ENCODE peak calls at places on chromosomes 6 and 20, in seven cellular contexts. Z is A549, N is HCT116, X is K562, H is GM23338, E is HepG2, K is GM12878. Y is an unnamed sample.

GRCh38 chr6:84728602-84729001 is 35.8 kb downstream of the TBX18 start:
- DNase-seq in N (peak; percentile 15), K (no peak), E (peak; percentile 5), H (peak; percentile 67), Z (peak; percentile 10), X (peak; percentile 46), Y (peak; percentile 14)

GRCh38 chr6:36927114-36927513 is 27.4 kb upstream of the PI16 start:
- DNase-seq in E (no peak), Z (no peak), K (no peak), N (no peak), X (no peak), H (no peak), Y (no peak)

GRCh38 chr6:24905485-24905884 is 30.3 kb downstream of the RIPOR2 start:
- DNase-seq in X (no peak), E (no peak), N (no peak), K (no peak), Z (no peak), H (peak; percentile 32), Y (no peak)

GRCh38 chr6:135851442-135852271 is at the start of gene PDE7B:
- DNase-seq in E (no peak), Z (peak; percentile 73), K (no peak), H (peak; percentile 56), N (no peak), X (no peak), Y (peak; percentile 79)

GRCh38 chr6:120938876-120939231 is 395.4 kb downstream of the TBC1D32 start:
- DNase-seq in E (no peak), H (no peak), Z (no peak), X (no peak), N (no peak), K (peak; percentile 60), Y (no peak)

GRCh38 chr6:129490551-129491245 is 219.3 kb downstream of the ARHGAP18 start:
- DNase-seq in H (peak; percentile 40), K (peak; percentile 68), X (peak; percentile 62), N (peak; percentile 94), Z (peak; percentile 62), E (peak; percentile 43), Y (no peak)

GRCh38 chr6:135902756-135903331 is 51.3 kb downstream of the PDE7B start:
- DNase-seq in E (no peak), X (no peak), K (no peak), Z (no peak), H (no peak), N (no peak), Y (no peak)

GRCh38 chr6:128803911-128804310 is 79.0 kb upstream of the LAMA2 start:
- DNase-seq in N (no peak), K (no peak), H (no peak), X (no peak), Z (no peak), E (no peak), Y (no peak)

GRCh38 chr6:135192256-135193174 is 11.4 kb downstream of the MYB start:
- DNase-seq in X (peak; percentile 89), K (no peak), Z (no peak), N (no peak), E (no peak), H (peak; percentile 19), Y (no peak)

GRCh38 chr6:149060985-149061760 is 256.3 kb upstream of the TAB2 start:
- DNase-seq in X (no peak), H (no peak), N (no peak), Z (no peak), K (no peak), E (peak; percentile 94), Y (peak; percentile 43)

GRCh38 chr6:71079707-71080106 is 122.8 kb upstream of the B3GAT2 start:
- DNase-seq in Z (no peak), X (no peak), K (no peak), N (no peak), E (no peak), H (no peak), Y (no peak)

GRCh38 chr6:133951881-133952814 is 876 bp upstream of the TBPL1 start:
- DNase-seq in H (peak; percentile 79), E (peak; percentile 77), Z (peak; percentile 71), X (peak; percentile 68), K (no peak), N (peak; percentile 49), Y (peak; percentile 78)

GRCh38 chr20:20353574-20353973 is 14.3 kb upstream of the INSM1 start:
- DNase-seq in X (no peak), Z (no peak), H (no peak), K (no peak), E (no peak), N (no peak), Y (no peak)

GRCh38 chr6:53020005-53020744 is 25.1 kb upstream of the GSTA4 start:
- DNase-seq in K (no peak), H (no peak), X (peak; percentile 78), Z (no peak), E (no peak), N (no peak), Y (peak; percentile 40)

GRCh38 chr6:37051138-37052026 is 45.9 kb downstream of the FGD2 start:
- DNase-seq in K (peak; percentile 59), H (peak; percentile 95), Z (peak; percentile 76), E (peak; percentile 70), X (peak; percentile 94), N (peak; percentile 44), Y (peak; percentile 93)

GRCh38 chr20:20198011-20198410 is 145.7 kb downstream of the CFAP61 start:
- DNase-seq in N (no peak), H (no peak), X (no peak), Z (no peak), E (no peak), K (no peak), Y (no peak)

GRCh38 chr6:75084872-75085381 is 120.9 kb downstream of the COL12A1 start:
- DNase-seq in H (peak; percentile 72), Z (no peak), K (no peak), E (peak; percentile 3), X (no peak), N (no peak), Y (no peak)

GRCh38 chr6:34340394-34340793 is 52.1 kb downstream of the NUDT3 start:
- DNase-seq in X (no peak), K (no peak), Z (no peak), N (no peak), E (no peak), H (no peak), Y (no peak)

GRCh38 chr6:47188588-47189021 is 121.1 kb downstream of the TNFRSF21 start:
- DNase-seq in X (no peak), N (peak; percentile 80), H (no peak), E (peak; percentile 95), Z (no peak), K (no peak), Y (no peak)

GRCh38 chr20:42082611-42083010 is 464.4 kb upstream of the CHD6 start:
- DNase-seq in X (peak; percentile 63), H (no peak), K (no peak), E (no peak), N (no peak), Z (no peak), Y (peak; percentile 81)

GRCh38 chr6:41622210-41622990 is 15.9 kb upstream of the MDFI start:
- DNase-seq in E (no peak), K (peak; percentile 34), Z (no peak), N (no peak), H (no peak), X (no peak), Y (no peak)

GRCh38 chr20:35663813-35664543 is 722 bp downstream of the CPNE1 start:
- DNase-seq in E (peak; percentile 61), X (peak; percentile 68), H (peak; percentile 75), K (no peak), N (peak; percentile 6), Z (peak; percentile 54), Y (peak; percentile 59)

GRCh38 chr6:57248311-57248895 is 26.3 kb upstream of the RAB23 start:
- DNase-seq in X (peak; percentile 40), Z (no peak), N (no peak), H (peak; percentile 38), E (peak; percentile 30), K (no peak), Y (no peak)

GRCh38 chr20:37556538-37556937 is 28.9 kb upstream of the BLCAP start:
- DNase-seq in N (no peak), H (no peak), X (no peak), Z (no peak), E (no peak), K (no peak), Y (no peak)

GRCh38 chr6:37913210-37913609 is 93.7 kb downstream of the ZFAND3 start:
- DNase-seq in E (no peak), K (no peak), Z (no peak), X (no peak), H (no peak), N (no peak), Y (no peak)

GRCh38 chr6:11744753-11745152 is 33.9 kb downstream of the ADTRP start:
- DNase-seq in E (no peak), H (no peak), Z (no peak), K (no peak), N (no peak), X (no peak), Y (no peak)

GRCh38 chr6:11969092-11969491 is 43.0 kb upstream of the HIVEP1 start:
- DNase-seq in Z (no peak), E (no peak), N (no peak), K (no peak), X (no peak), H (no peak), Y (no peak)

GRCh38 chr6:166402582-166403277 is 20.0 kb upstream of the MPC1 start:
- DNase-seq in Z (no peak), K (no peak), H (no peak), N (no peak), X (no peak), E (no peak), Y (peak; percentile 80)

GRCh38 chr20:2752631-2753455 is 47.6 kb downstream of the CPXM1 start:
- DNase-seq in N (peak; percentile 31), Z (peak; percentile 81), K (no peak), H (peak; percentile 91), X (peak; percentile 63), E (peak; percentile 58), Y (no peak)

GRCh38 chr6:30690403-30691207 is at the start of gene NRM:
- DNase-seq in E (peak; percentile 78), Z (peak; percentile 60), X (peak; percentile 94), N (no peak), K (no peak), H (peak; percentile 95), Y (peak; percentile 94)
- H3K27ac ChIP-seq in E (peak within 1 kb of the TSS; percentile 44), Z (peak within 1 kb of the TSS; percentile 90), X (peak within 1 kb of the TSS; percentile 66), N (peak within 1 kb of the TSS; percentile 77), K (peak within 1 kb of the TSS; percentile 96), H (peak within 1 kb of the TSS; percentile 90), Y (peak within 1 kb of the TSS; percentile 87)

DNA sequence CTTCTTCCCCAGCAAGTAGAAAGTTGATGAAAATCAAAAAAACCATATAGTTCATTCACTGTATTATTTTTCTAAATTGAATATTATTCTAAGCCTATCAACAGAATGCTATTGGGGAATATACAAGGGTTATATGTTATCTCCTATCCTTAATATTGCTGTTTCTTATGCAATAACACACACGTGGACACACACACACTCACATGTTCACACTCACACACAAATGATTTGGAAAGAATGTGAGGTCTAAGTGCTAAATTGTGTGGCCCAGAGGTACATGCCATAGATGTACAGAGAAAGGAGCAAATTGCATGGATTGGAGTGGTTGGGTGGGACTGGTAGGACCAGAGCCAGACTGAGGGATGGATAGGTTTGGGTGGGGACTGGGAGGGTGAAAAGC is 45.1 kb downstream of the RIOK1 start:
- DNase-seq in X (no peak), K (no peak), N (no peak), E (no peak), H (no peak), Z (no peak), Y (no peak)
- H3K4me1 ChIP-seq in X (no peaks in the 10 kb centered on the region), K (no peaks in the 10 kb centered on the region), N (peaks cover 8% of the 10 kb centered on the region), E (peaks cover 30% of the 10 kb centered on the region), H (peaks cover 9% of the 10 kb centered on the region), Z (no peaks in the 10 kb centered on the region), Y (no peaks in the 10 kb centered on the region)

GRCh38 chr6:29097803-29098202 is 1.5 kb upstream of the OR2J1 start:
- DNase-seq in X (no peak), E (no peak), Z (no peak), K (no peak), N (no peak), H (no peak), Y (no peak)
- TF ChIP-seq REST in X (no peak), E (no peak), Z (no peak), K (no peak), N (no peak), H (no peak), Y (no peak)

GRCh38 chr6:111823012-111823411 is 50.2 kb downstream of the FYN start:
- DNase-seq in K (no peak), E (no peak), Z (no peak), H (no peak), N (no peak), X (no peak), Y (no peak)
- H3K27ac ChIP-seq in K (peak overlapping the region; percentile 57), E (no peak overlapping the region), Z (no peak overlapping the region), H (no peak overlapping the region), N (no peak overlapping the region), X (no peak overlapping the region), Y (no peak overlapping the region)

Y was measured in SK-N-SH.